ENCODE peak calls at places on chromosome 11, in nine cellular contexts. One of them, this sample, is unnamed.

GRCh38 chr11:120564573-120565301 is 53.2 kb downstream of the GRIK4 start:
- DNase-seq in dermis blood vessel endothelial cell: peak
- DNase-seq in memory B cell: peak
- DNase-seq in mammary epithelial cell: no peak
- DNase-seq in ureter: no peak
- DNase-seq in hypothalamus: peak
- DNase-seq in NCI-H774: no peak
- DNase-seq in activated B cell treated with CpG ODN at 0.5 μM for 24 hours: peak
- DNase-seq in SW 1271: no peak
- DNase-seq in this sample: no peak

GRCh38 chr11:113578164-113578455 is 102.9 kb upstream of the DRD2 start:
- DNase-seq in dermis blood vessel endothelial cell: no peak
- DNase-seq in memory B cell: no peak
- DNase-seq in mammary epithelial cell: no peak
- DNase-seq in ureter: no peak
- DNase-seq in hypothalamus: no peak
- DNase-seq in NCI-H774: no peak
- DNase-seq in activated B cell treated with CpG ODN at 0.5 μM for 24 hours: no peak
- DNase-seq in SW 1271: no peak
- DNase-seq in this sample: peak

GRCh38 chr11:119764108-119764874 is 35.3 kb upstream of the NECTIN1 start:
- DNase-seq in dermis blood vessel endothelial cell: no peak
- DNase-seq in memory B cell: no peak
- DNase-seq in mammary epithelial cell: peak
- DNase-seq in ureter: peak
- DNase-seq in hypothalamus: peak
- DNase-seq in NCI-H774: no peak
- DNase-seq in activated B cell treated with CpG ODN at 0.5 μM for 24 hours: no peak
- DNase-seq in SW 1271: no peak
- DNase-seq in this sample: no peak

GRCh38 chr11:64237484-64237951 is 3.1 kb downstream of the VEGFB start:
- DNase-seq in dermis blood vessel endothelial cell: no peak
- DNase-seq in memory B cell: no peak
- DNase-seq in mammary epithelial cell: no peak
- DNase-seq in ureter: no peak
- DNase-seq in hypothalamus: no peak
- DNase-seq in NCI-H774: peak
- DNase-seq in activated B cell treated with CpG ODN at 0.5 μM for 24 hours: no peak
- DNase-seq in SW 1271: no peak
- DNase-seq in this sample: no peak

GRCh38 chr11:60345489-60345888 is 18.4 kb downstream of the MS4A6E start:
- DNase-seq in dermis blood vessel endothelial cell: peak
- DNase-seq in memory B cell: no peak
- DNase-seq in mammary epithelial cell: no peak
- DNase-seq in ureter: no peak
- DNase-seq in hypothalamus: peak
- DNase-seq in NCI-H774: no peak
- DNase-seq in activated B cell treated with CpG ODN at 0.5 μM for 24 hours: no peak
- DNase-seq in SW 1271: peak
- DNase-seq in this sample: no peak

GRCh38 chr11:95508219-95508880 is 277.3 kb upstream of the SESN3 start:
- DNase-seq in dermis blood vessel endothelial cell: no peak
- DNase-seq in memory B cell: no peak
- DNase-seq in mammary epithelial cell: no peak
- DNase-seq in ureter: no peak
- DNase-seq in hypothalamus: no peak
- DNase-seq in NCI-H774: no peak
- DNase-seq in activated B cell treated with CpG ODN at 0.5 μM for 24 hours: no peak
- DNase-seq in SW 1271: no peak
- DNase-seq in this sample: peak

GRCh38 chr11:36233226-36233625 is 56.0 kb downstream of the COMMD9 start:
- DNase-seq in dermis blood vessel endothelial cell: peak
- DNase-seq in memory B cell: no peak
- DNase-seq in mammary epithelial cell: no peak
- DNase-seq in ureter: no peak
- DNase-seq in hypothalamus: no peak
- DNase-seq in NCI-H774: no peak
- DNase-seq in activated B cell treated with CpG ODN at 0.5 μM for 24 hours: no peak
- DNase-seq in SW 1271: no peak
- DNase-seq in this sample: no peak

GRCh38 chr11:131038597-131038996 is 122.3 kb upstream of the SNX19 start:
- DNase-seq in dermis blood vessel endothelial cell: no peak
- DNase-seq in memory B cell: no peak
- DNase-seq in mammary epithelial cell: peak
- DNase-seq in ureter: no peak
- DNase-seq in hypothalamus: no peak
- DNase-seq in NCI-H774: no peak
- DNase-seq in activated B cell treated with CpG ODN at 0.5 μM for 24 hours: no peak
- DNase-seq in SW 1271: peak
- DNase-seq in this sample: peak

GRCh38 chr11:27456140-27456801 is 16.3 kb downstream of the LGR4 start:
- DNase-seq in dermis blood vessel endothelial cell: peak
- DNase-seq in memory B cell: no peak
- DNase-seq in mammary epithelial cell: peak
- DNase-seq in ureter: no peak
- DNase-seq in hypothalamus: no peak
- DNase-seq in NCI-H774: no peak
- DNase-seq in activated B cell treated with CpG ODN at 0.5 μM for 24 hours: no peak
- DNase-seq in SW 1271: no peak
- DNase-seq in this sample: no peak

GRCh38 chr11:108497317-108498045 is 703 bp downstream of the POGLUT3 start:
- DNase-seq in dermis blood vessel endothelial cell: peak
- DNase-seq in memory B cell: peak
- DNase-seq in mammary epithelial cell: peak
- DNase-seq in ureter: peak
- DNase-seq in hypothalamus: peak
- DNase-seq in NCI-H774: peak
- DNase-seq in activated B cell treated with CpG ODN at 0.5 μM for 24 hours: peak
- DNase-seq in SW 1271: peak
- DNase-seq in this sample: peak

GRCh38 chr11:62654297-62654696 is 1.2 kb upstream of the INTS5 start:
- DNase-seq in dermis blood vessel endothelial cell: no peak
- DNase-seq in memory B cell: no peak
- DNase-seq in mammary epithelial cell: no peak
- DNase-seq in ureter: no peak
- DNase-seq in hypothalamus: no peak
- DNase-seq in NCI-H774: no peak
- DNase-seq in activated B cell treated with CpG ODN at 0.5 μM for 24 hours: no peak
- DNase-seq in SW 1271: no peak
- DNase-seq in this sample: no peak

GRCh38 chr11:61507962-61508824 is at the start of gene LRRC10B:
- DNase-seq in dermis blood vessel endothelial cell: peak
- DNase-seq in memory B cell: no peak
- DNase-seq in mammary epithelial cell: no peak
- DNase-seq in ureter: no peak
- DNase-seq in hypothalamus: no peak
- DNase-seq in NCI-H774: peak
- DNase-seq in activated B cell treated with CpG ODN at 0.5 μM for 24 hours: no peak
- DNase-seq in SW 1271: peak
- DNase-seq in this sample: no peak

GRCh38 chr11:12723410-12724297 is 49.4 kb downstream of the TEAD1 start:
- DNase-seq in dermis blood vessel endothelial cell: peak
- DNase-seq in memory B cell: no peak
- DNase-seq in mammary epithelial cell: peak
- DNase-seq in ureter: peak
- DNase-seq in hypothalamus: no peak
- DNase-seq in NCI-H774: no peak
- DNase-seq in activated B cell treated with CpG ODN at 0.5 μM for 24 hours: no peak
- DNase-seq in SW 1271: no peak
- DNase-seq in this sample: no peak

GRCh38 chr11:112129656-112130055 is 34.2 kb downstream of the IL18 start:
- DNase-seq in dermis blood vessel endothelial cell: no peak
- DNase-seq in memory B cell: no peak
- DNase-seq in mammary epithelial cell: no peak
- DNase-seq in ureter: no peak
- DNase-seq in hypothalamus: no peak
- DNase-seq in NCI-H774: no peak
- DNase-seq in activated B cell treated with CpG ODN at 0.5 μM for 24 hours: no peak
- DNase-seq in SW 1271: no peak
- DNase-seq in this sample: no peak

GRCh38 chr11:103997082-103997481 is 39.4 kb upstream of the DDI1 start:
- DNase-seq in dermis blood vessel endothelial cell: no peak
- DNase-seq in memory B cell: no peak
- DNase-seq in mammary epithelial cell: no peak
- DNase-seq in ureter: no peak
- DNase-seq in hypothalamus: no peak
- DNase-seq in NCI-H774: no peak
- DNase-seq in activated B cell treated with CpG ODN at 0.5 μM for 24 hours: no peak
- DNase-seq in SW 1271: no peak
- DNase-seq in this sample: no peak

GRCh38 chr11:93051181-93051580 is 81.7 kb downstream of the MTNR1B start:
- DNase-seq in dermis blood vessel endothelial cell: no peak
- DNase-seq in memory B cell: no peak
- DNase-seq in mammary epithelial cell: no peak
- DNase-seq in ureter: no peak
- DNase-seq in hypothalamus: no peak
- DNase-seq in NCI-H774: no peak
- DNase-seq in activated B cell treated with CpG ODN at 0.5 μM for 24 hours: no peak
- DNase-seq in SW 1271: no peak
- DNase-seq in this sample: no peak

GRCh38 chr11:102664001-102664752 is 39.0 kb upstream of the MMP20 start:
- DNase-seq in dermis blood vessel endothelial cell: peak
- DNase-seq in memory B cell: no peak
- DNase-seq in mammary epithelial cell: no peak
- DNase-seq in ureter: no peak
- DNase-seq in hypothalamus: no peak
- DNase-seq in NCI-H774: no peak
- DNase-seq in activated B cell treated with CpG ODN at 0.5 μM for 24 hours: no peak
- DNase-seq in SW 1271: no peak
- DNase-seq in this sample: no peak

GRCh38 chr11:122978303-122978620 is 3.4 kb downstream of the BSX start:
- DNase-seq in dermis blood vessel endothelial cell: no peak
- DNase-seq in memory B cell: no peak
- DNase-seq in mammary epithelial cell: no peak
- DNase-seq in ureter: no peak
- DNase-seq in hypothalamus: no peak
- DNase-seq in NCI-H774: no peak
- DNase-seq in activated B cell treated with CpG ODN at 0.5 μM for 24 hours: no peak
- DNase-seq in SW 1271: no peak
- DNase-seq in this sample: no peak

GRCh38 chr11:46119053-46119351 is 2.3 kb downstream of the PHF21A start:
- DNase-seq in dermis blood vessel endothelial cell: no peak
- DNase-seq in memory B cell: no peak
- DNase-seq in mammary epithelial cell: no peak
- DNase-seq in ureter: no peak
- DNase-seq in hypothalamus: no peak
- DNase-seq in NCI-H774: no peak
- DNase-seq in activated B cell treated with CpG ODN at 0.5 μM for 24 hours: no peak
- DNase-seq in SW 1271: no peak
- DNase-seq in this sample: no peak

GRCh38 chr11:19060629-19061028 is at the start of gene MRGPRX2:
- DNase-seq in dermis blood vessel endothelial cell: no peak
- DNase-seq in memory B cell: no peak
- DNase-seq in mammary epithelial cell: no peak
- DNase-seq in ureter: no peak
- DNase-seq in hypothalamus: no peak
- DNase-seq in NCI-H774: no peak
- DNase-seq in activated B cell treated with CpG ODN at 0.5 μM for 24 hours: no peak
- DNase-seq in SW 1271: no peak
- DNase-seq in this sample: no peak

GRCh38 chr11:47518212-47518959 is 34.5 kb downstream of the CELF1 start:
- DNase-seq in dermis blood vessel endothelial cell: no peak
- DNase-seq in memory B cell: no peak
- DNase-seq in mammary epithelial cell: no peak
- DNase-seq in ureter: no peak
- DNase-seq in hypothalamus: no peak
- DNase-seq in NCI-H774: no peak
- DNase-seq in activated B cell treated with CpG ODN at 0.5 μM for 24 hours: no peak
- DNase-seq in SW 1271: no peak
- DNase-seq in this sample: no peak

GRCh38 chr11:60370811-60371297 is 7.5 kb upstream of the MS4A7 start:
- DNase-seq in dermis blood vessel endothelial cell: peak
- DNase-seq in memory B cell: no peak
- DNase-seq in mammary epithelial cell: peak
- DNase-seq in ureter: no peak
- DNase-seq in hypothalamus: no peak
- DNase-seq in NCI-H774: peak
- DNase-seq in activated B cell treated with CpG ODN at 0.5 μM for 24 hours: no peak
- DNase-seq in SW 1271: no peak
- DNase-seq in this sample: no peak

GRCh38 chr11:95767498-95767897 is 22.1 kb downstream of the FAM76B start:
- DNase-seq in dermis blood vessel endothelial cell: no peak
- DNase-seq in memory B cell: no peak
- DNase-seq in mammary epithelial cell: peak
- DNase-seq in ureter: no peak
- DNase-seq in hypothalamus: no peak
- DNase-seq in NCI-H774: no peak
- DNase-seq in activated B cell treated with CpG ODN at 0.5 μM for 24 hours: no peak
- DNase-seq in SW 1271: peak
- DNase-seq in this sample: no peak